ENCODE peak calls at places on chromosomes 16 and 17, in ten cellular contexts. J is esophagus muscularis mucosa, N is fibroblast of pulmonary artery, Z is heart left ventricle, Y is sigmoid colon, O is pancreas, K is AG09309, S is lower leg skin, I is K562, V is left ventricle myocardium inferior. G is an unnamed sample.

GRCh38 chr17:4087911-4088693 is 54.7 kb downstream of the ZZEF1 start:
- DNase-seq in K (no peak), Z (no peak), Y (no peak), O (no peak), J (no peak), S (no peak), N (peak), I (no peak), V (no peak), G (no peak)

GRCh38 chr17:17051791-17052461 is 9.7 kb downstream of the MPRIP start:
- DNase-seq in Z (no peak), V (no peak), O (peak), N (no peak), Y (peak), I (no peak), J (no peak), S (peak), K (no peak), G (no peak)

GRCh38 chr16:2163211-2163881 is 7.8 kb downstream of the TRAF7 start:
- DNase-seq in I (no peak), O (no peak), J (no peak), S (no peak), Y (no peak), V (no peak), K (no peak), Z (no peak), N (no peak), G (no peak)

GRCh38 chr16:89300976-89301360 is 83.5 kb downstream of the ZNF778 start:
- DNase-seq in N (no peak), O (no peak), V (no peak), S (no peak), Y (no peak), I (no peak), J (no peak), K (no peak), Z (no peak), G (no peak)

GRCh38 chr16:84700518-84701277 is 898 bp downstream of the USP10 start:
- DNase-seq in Z (no peak), J (no peak), V (no peak), O (no peak), S (no peak), N (peak), I (peak), K (no peak), Y (peak), G (peak)

GRCh38 chr17:58913971-58914769 is 158.5 kb downstream of the PPM1E start:
- DNase-seq in N (peak), S (no peak), I (no peak), J (no peak), V (no peak), O (no peak), K (peak), Y (no peak), Z (no peak), G (no peak)

GRCh38 chr17:7261377-7262191 is 694 bp downstream of the CLDN7 start:
- DNase-seq in O (peak), J (no peak), I (no peak), K (no peak), N (no peak), Z (no peak), S (no peak), V (no peak), Y (no peak), G (no peak)

GRCh38 chr16:84053237-84053636 is 10.6 kb upstream of the SLC38A8 start:
- DNase-seq in K (no peak), Z (peak), O (no peak), N (no peak), J (no peak), I (no peak), Y (peak), V (no peak), S (peak), G (no peak)

GRCh38 chr16:4529085-4530060 is 9.2 kb downstream of the CDIP1 start:
- DNase-seq in S (no peak), J (no peak), N (peak), V (no peak), I (no peak), Z (no peak), O (peak), K (no peak), Y (no peak), G (no peak)

GRCh38 chr16:67199808-67200198 is 872 bp downstream of the ELMO3 start:
- DNase-seq in I (no peak), S (no peak), V (no peak), J (no peak), Y (no peak), K (no peak), O (no peak), Z (no peak), N (no peak), G (no peak)

GRCh38 chr17:83083368-83084201 is 4.2 kb downstream of the METRNL start:
- DNase-seq in Y (peak), J (no peak), V (no peak), K (peak), I (no peak), Z (no peak), O (no peak), N (peak), S (peak), G (no peak)

GRCh38 chr17:5080591-5080990 is 2.3 kb downstream of the ZFP3 start:
- DNase-seq in Y (no peak), O (no peak), S (no peak), I (no peak), K (no peak), N (no peak), Z (no peak), J (no peak), V (no peak), G (no peak)

GRCh38 chr17:2433696-2434095 is 32.8 kb upstream of the MNT start:
- DNase-seq in I (no peak), Z (no peak), N (no peak), J (no peak), O (no peak), S (peak), V (no peak), K (no peak), Y (no peak), G (no peak)

GRCh38 chr16:57611184-57611583 is 17.2 kb upstream of the ADGRG1 start:
- DNase-seq in K (no peak), Y (no peak), O (peak), V (no peak), S (no peak), I (no peak), N (peak), Z (no peak), J (no peak), G (no peak)

GRCh38 chr16:89281189-89281577 is 63.7 kb downstream of the ZNF778 start:
- DNase-seq in I (no peak), Y (no peak), N (no peak), V (no peak), K (no peak), S (no peak), Z (no peak), J (no peak), O (no peak), G (no peak)

GRCh38 chr16:52537463-52537862 is 9.5 kb downstream of the TOX3 start:
- DNase-seq in V (no peak), S (no peak), N (no peak), K (no peak), J (no peak), O (no peak), Z (no peak), I (no peak), Y (no peak), G (no peak)

GRCh38 chr17:9363440-9364350 is 211.9 kb downstream of the STX8 start:
- DNase-seq in O (no peak), I (no peak), N (peak), K (no peak), Y (no peak), J (no peak), Z (no peak), V (no peak), S (no peak), G (no peak)

GRCh38 chr17:49992933-49993422 is 2.0 kb downstream of the DLX3 start:
- DNase-seq in S (peak), Z (no peak), I (no peak), K (no peak), N (no peak), J (no peak), Y (no peak), V (no peak), O (no peak), G (no peak)

GRCh38 chr16:67964477-67965131 is 3.8 kb downstream of the SLC12A4 start:
- DNase-seq in I (no peak), V (no peak), Y (no peak), S (no peak), Z (no peak), K (no peak), O (no peak), N (no peak), J (no peak), G (no peak)

GRCh38 chr17:64984776-64985521 is 65.7 kb upstream of the LRRC37A3 start:
- DNase-seq in Z (no peak), Y (no peak), N (peak), K (no peak), I (peak), S (peak), J (no peak), O (no peak), V (no peak), G (no peak)

GRCh38 chr16:26717826-26718225 is 348.9 kb upstream of the C16orf82 start:
- DNase-seq in J (no peak), N (no peak), I (no peak), O (no peak), S (no peak), K (no peak), V (no peak), Y (no peak), Z (no peak), G (no peak)

GRCh38 chr17:5582177-5582885 is 2.0 kb downstream of the NLRP1 start:
- DNase-seq in N (no peak), O (no peak), S (no peak), J (peak), I (no peak), Y (no peak), V (no peak), Z (no peak), K (no peak), G (no peak)

GRCh38 chr16:30885196-30885595 is 8.7 kb downstream of the BCL7C start:
- DNase-seq in I (no peak), V (no peak), J (no peak), S (no peak), Y (no peak), K (no peak), O (no peak), Z (no peak), N (no peak), G (no peak)

GRCh38 chr17:10316986-10317834 is 55.6 kb downstream of the MYH13 start:
- DNase-seq in O (peak), N (peak), Z (peak), S (peak), I (peak), V (peak), J (no peak), Y (peak), K (no peak), G (peak)

GRCh38 chr16:55759983-55760664 is 72.8 kb downstream of the CES1 start:
- DNase-seq in K (no peak), O (no peak), I (no peak), J (no peak), V (peak), S (no peak), N (no peak), Y (no peak), Z (peak), G (no peak)

GRCh38 chr17:4766199-4766598 is 5.5 kb upstream of the TM4SF5 start:
- DNase-seq in S (no peak), Z (no peak), N (no peak), Y (no peak), I (no peak), K (no peak), O (no peak), J (no peak), V (no peak), G (no peak)

GRCh38 chr17:77356109-77356689 is 215.4 kb downstream of the SEC14L1 start:
- DNase-seq in O (peak), V (no peak), I (no peak), J (peak), N (no peak), K (no peak), Z (peak), Y (peak), S (peak), G (no peak)

DNA sequence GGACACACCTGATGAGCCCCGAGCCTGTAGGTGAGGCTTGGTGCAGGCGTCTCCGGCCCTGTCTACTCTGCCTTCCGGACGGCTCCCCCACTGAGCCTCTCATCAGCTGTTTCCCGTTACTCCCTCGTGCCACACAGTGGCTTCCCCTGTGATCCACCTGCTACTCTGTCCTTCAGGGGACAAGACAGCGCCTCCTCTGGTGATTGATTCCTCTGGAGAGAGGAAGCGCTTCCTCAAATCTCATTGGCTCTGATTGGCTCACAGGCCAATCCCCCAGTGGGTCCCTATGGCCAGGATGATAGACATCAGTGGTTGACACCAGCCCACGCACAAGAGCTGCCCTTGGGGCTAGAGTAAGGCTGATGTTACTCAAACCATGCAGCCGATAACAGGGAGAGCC is 24.0 kb downstream of the RNF213 start:
- DNase-seq in Y (no peak), N (no peak), S (no peak), V (no peak), O (no peak), J (no peak), I (peak), K (no peak), Z (no peak), G (no peak)
- TF ChIP-seq CTCF in Y (no peak), N (no peak), S (no peak), V (no peak), O (no peak), J (no peak), I (peak), K (no peak), Z (no peak), G (no peak)

DNA sequence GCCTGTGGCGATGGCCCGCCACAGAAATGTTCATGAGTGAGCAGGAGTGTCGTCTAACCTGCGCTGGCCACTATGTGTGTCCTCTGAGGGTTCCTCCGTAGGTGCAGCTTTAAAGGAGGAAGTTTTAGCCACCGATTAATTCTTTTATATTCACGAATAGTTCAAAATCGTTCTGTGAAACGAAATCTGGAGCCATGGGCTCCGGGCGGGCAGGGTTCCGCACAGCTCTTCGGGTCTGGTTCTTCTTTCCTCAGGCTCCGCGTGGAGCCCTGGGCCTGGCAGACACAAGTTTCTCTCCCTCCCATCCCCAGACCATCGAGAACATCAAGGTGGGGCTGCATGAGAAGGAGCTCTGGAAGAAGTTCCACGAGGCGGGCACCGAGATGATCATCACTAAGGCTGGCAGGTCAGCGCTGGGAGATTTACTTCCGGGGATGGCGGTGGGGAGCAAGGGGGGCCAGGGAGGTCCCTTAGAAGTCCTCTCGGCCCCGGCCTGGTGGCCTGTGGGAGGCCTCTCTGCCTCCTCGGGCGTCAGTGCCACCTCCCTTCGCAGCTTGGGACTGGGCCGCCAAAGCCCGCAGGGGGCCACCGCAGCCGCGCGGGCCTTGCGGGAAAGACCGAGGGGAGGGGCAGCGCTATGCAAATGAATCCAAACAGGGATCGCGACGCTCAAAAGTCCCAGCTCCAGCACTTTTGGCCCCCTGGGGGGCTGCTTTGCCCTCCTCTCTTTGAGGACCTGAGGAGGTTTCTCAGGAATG is 5.2 kb downstream of the TBX4 start:
- DNase-seq in Z (no peak), K (no peak), S (peak), J (no peak), O (peak), Y (peak), V (no peak), N (no peak), I (no peak), G (no peak)
- H3K4me3 ChIP-seq in Z (peak), K (no peak), S (no peak), J (peak), O (peak), Y (no peak), V (peak), N (no peak), I (no peak), G (no peak)

DNA sequence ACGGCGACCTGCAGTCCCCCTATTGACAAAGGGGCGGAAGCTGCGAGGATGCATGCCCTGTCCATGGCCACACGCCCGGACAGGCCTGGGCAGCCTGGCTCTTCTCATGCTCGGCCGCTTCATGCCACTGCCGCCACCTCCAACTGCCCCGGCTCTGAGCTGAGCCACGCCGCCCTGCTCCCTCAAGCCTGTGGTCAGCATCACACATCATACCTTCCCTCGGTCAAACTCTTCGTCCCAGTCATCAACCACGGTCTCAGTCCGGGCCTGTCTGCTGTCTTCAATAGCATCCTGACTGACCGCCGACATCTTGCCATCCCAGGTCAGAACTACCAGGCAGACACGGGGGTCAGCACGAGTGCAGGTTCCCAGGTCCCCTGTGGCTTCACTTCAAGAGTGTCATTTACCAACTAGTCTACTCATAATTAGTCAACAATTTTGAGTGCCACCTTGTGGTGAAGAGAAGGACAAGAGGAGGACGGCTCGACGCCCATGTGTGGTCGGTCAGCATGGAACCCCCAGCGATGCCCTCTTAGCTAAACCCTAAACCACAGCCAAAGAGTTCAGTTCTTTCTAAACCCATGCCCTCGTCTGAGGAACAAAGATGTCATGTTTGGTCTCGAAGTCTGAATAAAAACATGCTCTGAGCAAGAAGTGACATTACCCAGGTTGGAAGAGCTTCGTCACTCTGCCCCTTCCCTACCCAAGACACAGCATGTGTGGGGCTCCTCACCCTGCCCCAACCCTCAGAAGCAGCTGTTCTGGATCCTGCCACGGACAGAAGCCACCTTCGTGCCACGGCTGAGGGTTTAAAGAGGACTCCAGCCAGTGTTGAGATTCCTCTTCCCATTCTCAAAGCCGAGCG is 16.9 kb upstream of the CYTH1 start:
- DNase-seq in N (peak), S (no peak), V (no peak), Y (no peak), I (peak), J (no peak), Z (no peak), O (no peak), K (no peak), G (no peak)
- TF ChIP-seq CTCF in N (peak), S (no peak), V (peak), Y (peak), I (peak), J (peak), Z (peak), O (peak), K (peak), G (peak)

GRCh38 chr17:1298616-1299015 is 19.2 kb downstream of the TRARG1 start:
- DNase-seq in Z (no peak), J (no peak), I (no peak), O (no peak), N (no peak), K (no peak), V (no peak), S (no peak), Y (no peak), G (no peak)
- H3K4me3 ChIP-seq in Z (no peak), J (no peak), I (no peak), O (no peak), N (no peak), K (no peak), V (no peak), S (no peak), Y (no peak), G (no peak)